ENCODE peak calls at places on chromosome 20, in nine cellular contexts. X, C, L, O, M, F, R, G and V are unnamed samples.
A peak's percentile ranks its signal among the peaks of the same experiment; 100 is the strongest.

GRCh38 chr20:49843139-49843538 is 30.5 kb downstream of the SLC9A8 start:
- DNase-seq in M (no peak), C (no peak), L (no peak), R (no peak), G (no peak), F (no peak), X (no peak), O (no peak), V (no peak)

GRCh38 chr20:32189691-32190607 is 17.6 kb downstream of the PLAGL2 start:
- DNase-seq in R (no peak), F (peak; percentile 59), M (peak; percentile 69), C (peak; percentile 50), O (no peak), G (peak; percentile 10), L (peak; percentile 71), X (no peak), V (no peak)

GRCh38 chr20:10329387-10330005 is 104.5 kb downstream of the MKKS start:
- DNase-seq in R (no peak), X (no peak), M (no peak), G (no peak), O (no peak), C (no peak), L (no peak), F (no peak), V (no peak)

GRCh38 chr20:51381557-51381956 is 161.0 kb downstream of the NFATC2 start:
- DNase-seq in X (no peak), O (no peak), G (no peak), R (no peak), F (no peak), M (no peak), L (no peak), C (no peak), V (no peak)

GRCh38 chr20:51969191-51969590 is 166.9 kb upstream of the SALL4 start:
- DNase-seq in O (no peak), M (no peak), G (no peak), C (no peak), R (no peak), L (no peak), F (no peak), X (no peak), V (no peak)

GRCh38 chr20:43981535-43981934 is 66.9 kb downstream of the TOX2 start:
- DNase-seq in M (no peak), O (no peak), G (no peak), C (no peak), X (no peak), F (no peak), L (no peak), R (no peak), V (no peak)

GRCh38 chr20:57061058-57061900 is 205.2 kb downstream of the BMP7 start:
- DNase-seq in C (no peak), X (no peak), O (peak; percentile 54), G (no peak), L (no peak), M (no peak), F (peak; percentile 59), R (peak; percentile 68), V (no peak)

GRCh38 chr20:22966787-22967464 is 68.2 kb upstream of the SSTR4 start:
- DNase-seq in R (no peak), F (no peak), G (no peak), C (no peak), O (no peak), X (no peak), L (no peak), M (no peak), V (no peak)

GRCh38 chr20:49325981-49326380 is 48.1 kb upstream of the ZNFX1 start:
- DNase-seq in O (no peak), F (no peak), L (no peak), M (no peak), C (no peak), G (no peak), R (no peak), X (no peak), V (no peak)

GRCh38 chr20:10501377-10501776 is 66.3 kb downstream of the SLX4IP start:
- DNase-seq in G (no peak), L (no peak), M (no peak), O (no peak), C (no peak), F (no peak), X (no peak), R (no peak), V (peak; percentile 58)

GRCh38 chr20:32440069-32440757 is 82.1 kb downstream of the ASXL1 start:
- DNase-seq in G (no peak), O (no peak), X (no peak), R (no peak), L (no peak), F (no peak), C (no peak), M (no peak), V (no peak)

GRCh38 chr20:46801003-46801702 is 91.7 kb downstream of the SLC2A10 start:
- DNase-seq in M (no peak), F (no peak), O (no peak), R (peak; percentile 54), G (no peak), L (no peak), X (no peak), C (no peak), V (no peak)

GRCh38 chr20:63967330-63968135 is 2.2 kb downstream of the ZNF512B start:
- DNase-seq in C (peak; percentile 16), R (no peak), O (no peak), L (no peak), F (no peak), X (no peak), M (peak; percentile 42), G (no peak), V (no peak)

GRCh38 chr20:63966944-63967322 is 2.8 kb downstream of the ZNF512B start:
- DNase-seq in O (no peak), G (no peak), X (no peak), F (peak; percentile 2), M (peak; percentile 51), C (no peak), R (no peak), L (no peak), V (no peak)

GRCh38 chr20:63968928-63969760 is 586 bp downstream of the ZNF512B start:
- DNase-seq in M (peak; percentile 53), R (no peak), O (no peak), G (no peak), L (peak; percentile 61), F (peak; percentile 39), X (no peak), C (peak; percentile 20), V (no peak)

GRCh38 chr20:63969851-63970713 is at the start of gene ZNF512B:
- DNase-seq in C (peak; percentile 73), M (peak; percentile 83), R (peak; percentile 67), G (no peak), L (peak; percentile 78), F (peak; percentile 74), O (peak; percentile 65), X (no peak), V (peak; percentile 64)

GRCh38 chr20:63968136-63968927 is 1.4 kb downstream of the ZNF512B start:
- DNase-seq in F (no peak), R (no peak), C (peak; percentile 12), L (no peak), M (peak; percentile 50), O (no peak), G (no peak), X (no peak), V (no peak)
- H3K4me3 ChIP-seq in F (no peak overlapping the region), R (peak overlapping the region; percentile 84), C (peak overlapping the region; percentile 69), L (no peak overlapping the region), M (peak overlapping the region; percentile 61), O (peak overlapping the region; percentile 68), G (peak overlapping the region; percentile 49), X (peak overlapping the region; percentile 72), V (peak overlapping the region; percentile 86)

DNA sequence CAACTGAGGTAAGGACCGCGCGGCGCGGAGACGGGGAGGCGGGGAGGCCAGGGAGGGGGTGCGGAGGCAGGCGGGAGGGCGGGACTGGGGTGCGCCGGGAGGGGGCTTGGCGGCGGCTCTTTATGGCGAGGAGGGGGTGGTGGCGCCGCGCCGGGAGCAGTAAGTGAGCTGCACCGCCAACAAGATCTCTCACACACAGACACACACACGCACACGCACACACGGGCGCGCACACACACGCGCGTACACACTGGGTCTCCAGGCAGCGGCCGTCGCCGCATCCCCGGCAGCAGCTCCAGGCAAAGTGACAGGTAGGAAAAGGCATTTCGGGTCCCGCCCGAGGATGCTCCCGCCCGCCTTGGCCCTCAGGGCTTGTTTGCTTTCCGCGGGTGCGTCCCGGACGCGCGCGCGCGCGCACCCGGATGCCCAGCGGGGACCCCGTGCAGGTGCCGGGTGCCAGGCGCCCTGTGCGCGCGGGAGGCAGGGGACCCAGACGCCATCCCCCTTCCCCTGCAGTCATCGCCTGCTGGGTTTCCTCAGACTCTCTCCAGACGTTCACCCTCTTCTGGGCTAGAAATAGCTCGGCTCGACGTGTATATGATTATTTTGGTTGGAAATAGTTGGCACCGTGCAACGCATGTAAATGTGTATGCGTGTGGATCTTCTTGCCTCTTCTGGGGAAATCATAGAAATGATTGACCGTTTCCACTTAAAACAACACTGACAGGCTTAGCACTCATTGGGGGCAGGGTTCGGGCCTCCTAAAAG is at the start of gene PLCB4:
- DNase-seq in C (peak; percentile 52), R (peak; percentile 89), O (peak; percentile 13), G (no peak), X (no peak), F (peak; percentile 57), M (peak; percentile 75), L (peak; percentile 51), V (no peak)
- H3K4me3 ChIP-seq in C (peak within 1 kb of the TSS; percentile 94), R (peak within 1 kb of the TSS; percentile 91), O (peak within 1 kb of the TSS; percentile 68), G (no peak within 1 kb of the TSS), X (peak within 1 kb of the TSS; percentile 67), F (peak within 1 kb of the TSS; percentile 77), M (peak within 1 kb of the TSS; percentile 92), L (peak within 1 kb of the TSS; percentile 80), V (no peak within 1 kb of the TSS)

GRCh38 chr20:15739056-15739455 is 834.2 kb downstream of the KIF16B start:
- DNase-seq in G (no peak), C (no peak), L (no peak), F (no peak), O (peak; percentile 68), M (no peak), X (no peak), R (peak; percentile 44), V (no peak)

GRCh38 chr20:15734054-15734453 is 839.2 kb downstream of the KIF16B start:
- DNase-seq in M (no peak), F (no peak), L (no peak), C (no peak), O (no peak), R (no peak), X (no peak), G (no peak), V (no peak)
- H3K4me3 ChIP-seq in M (no peak overlapping the region), F (no peak overlapping the region), L (no peak overlapping the region), C (no peak overlapping the region), O (no peak overlapping the region), R (no peak overlapping the region), X (no peak overlapping the region), G (no peak overlapping the region), V (no peak overlapping the region)

GRCh38 chr20:33862709-33863403 is 51.7 kb downstream of the CHMP4B start:
- DNase-seq in O (peak; percentile 43), M (no peak), L (peak; percentile 64), C (peak; percentile 27), R (peak; percentile 49), F (peak; percentile 74), X (no peak), G (no peak), V (peak; percentile 40)
- H3K4me3 ChIP-seq in O (peak overlapping the region; percentile 29), M (peak overlapping the region; percentile 20), L (no peak overlapping the region), C (peak overlapping the region; percentile 42), R (peak overlapping the region; percentile 35), F (no peak overlapping the region), X (no peak overlapping the region), G (no peak overlapping the region), V (no peak overlapping the region)